ENCODE peak calls at places on chromosomes 2 and 18, in five cellular contexts. One of them, this sample, is unnamed.

GRCh38 chr2:184654945-184655344 is 56.6 kb downstream of the ZNF804A start:
- DNase-seq in GM12878: no peak
- DNase-seq in A549: no peak
- DNase-seq in HepG2: no peak
- DNase-seq in K562: no peak
- DNase-seq in this sample: no peak

GRCh38 chr2:129253461-129253812 is 726.0 kb upstream of the RAB6C start:
- DNase-seq in HepG2: no peak
- DNase-seq in K562: peak
- DNase-seq in GM12878: no peak
- DNase-seq in A549: no peak
- DNase-seq in this sample: peak

GRCh38 chr2:239262484-239263230 is 138.2 kb downstream of the HDAC4 start:
- DNase-seq in GM12878: no peak
- DNase-seq in A549: no peak
- DNase-seq in HepG2: no peak
- DNase-seq in K562: no peak
- DNase-seq in this sample: peak

GRCh38 chr18:12703714-12704113 is 872 bp downstream of the PSMG2 start:
- DNase-seq in GM12878: no peak
- DNase-seq in HepG2: no peak
- DNase-seq in K562: no peak
- DNase-seq in A549: no peak
- DNase-seq in this sample: peak

GRCh38 chr2:33665039-33665438 is 65.9 kb upstream of the FAM98A start:
- DNase-seq in K562: no peak
- DNase-seq in HepG2: no peak
- DNase-seq in A549: no peak
- DNase-seq in GM12878: no peak
- DNase-seq in this sample: no peak

GRCh38 chr2:144350151-144350802 is 169.6 kb downstream of the ZEB2 start:
- DNase-seq in K562: peak
- DNase-seq in A549: no peak
- DNase-seq in GM12878: no peak
- DNase-seq in HepG2: no peak
- DNase-seq in this sample: no peak

GRCh38 chr2:141055526-141055925 is 1075.3 kb downstream of the LRP1B start:
- DNase-seq in HepG2: no peak
- DNase-seq in A549: no peak
- DNase-seq in GM12878: no peak
- DNase-seq in K562: no peak
- DNase-seq in this sample: no peak

GRCh38 chr2:9744256-9745004 is 98.8 kb upstream of the TAF1B start:
- DNase-seq in GM12878: no peak
- DNase-seq in HepG2: no peak
- DNase-seq in K562: no peak
- DNase-seq in A549: no peak
- DNase-seq in this sample: peak

GRCh38 chr2:6977095-6977777 is 60.0 kb downstream of the RNF144A start:
- DNase-seq in K562: no peak
- DNase-seq in HepG2: no peak
- DNase-seq in GM12878: no peak
- DNase-seq in A549: no peak
- DNase-seq in this sample: no peak

GRCh38 chr2:29528891-29529520 is 392.4 kb downstream of the ALK start:
- DNase-seq in HepG2: no peak
- DNase-seq in GM12878: no peak
- DNase-seq in K562: no peak
- DNase-seq in A549: no peak
- DNase-seq in this sample: no peak

DNA sequence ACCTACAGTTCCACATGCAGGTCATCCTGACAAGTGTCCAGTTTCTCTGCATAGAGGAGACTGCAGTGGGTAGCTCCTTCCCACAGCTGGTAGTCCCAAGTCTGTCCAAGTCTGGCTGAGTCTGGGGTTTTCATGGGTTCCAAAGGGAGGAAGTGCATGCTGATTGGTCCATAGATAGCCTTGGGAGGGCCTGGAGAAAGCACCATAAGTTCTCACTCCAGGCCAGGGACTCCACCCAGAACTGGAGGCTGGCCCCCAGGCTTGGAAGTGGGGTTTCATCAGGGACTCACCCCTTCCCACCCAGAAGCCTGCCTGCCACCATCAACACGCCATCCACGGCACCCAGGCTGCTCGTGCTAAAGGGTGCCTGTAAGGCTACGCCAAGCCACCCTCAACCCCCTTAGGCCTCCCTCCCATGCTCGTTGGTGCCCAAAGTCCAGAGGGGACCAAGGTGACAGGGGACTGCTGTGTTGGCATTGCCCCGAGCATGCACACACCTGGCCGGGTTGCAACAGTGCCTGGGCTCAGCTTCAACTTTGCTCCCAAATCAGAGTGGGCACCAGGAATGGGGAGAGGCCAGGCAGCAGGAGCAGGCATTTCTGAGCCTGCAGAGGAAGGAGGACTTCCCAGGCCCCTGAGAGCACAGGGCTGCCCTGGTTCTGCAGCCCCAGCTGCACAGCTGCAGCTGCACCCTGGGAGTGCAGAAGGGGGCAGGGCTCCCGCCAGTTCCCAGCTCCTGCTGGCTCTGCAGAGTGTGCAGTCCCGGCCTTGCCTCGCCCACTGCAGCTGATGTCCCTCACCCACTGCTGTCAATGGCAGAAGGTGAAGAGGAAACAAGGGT is 116.5 kb upstream of the MAP2 start:
- DNase-seq in A549: no peak
- DNase-seq in GM12878: no peak
- DNase-seq in HepG2: no peak
- DNase-seq in K562: no peak
- DNase-seq in this sample: no peak
- H3K4me3 ChIP-seq in A549: no peak
- H3K4me3 ChIP-seq in GM12878: no peak
- H3K4me3 ChIP-seq in HepG2: no peak
- H3K4me3 ChIP-seq in K562: no peak
- H3K4me3 ChIP-seq in this sample: no peak

GRCh38 chr2:237026981-237027711 is 58.5 kb upstream of the COPS8 start:
- DNase-seq in HepG2: peak
- DNase-seq in K562: peak
- DNase-seq in GM12878: no peak
- DNase-seq in A549: peak
- DNase-seq in this sample: peak
- TF ChIP-seq REST in HepG2: no peak
- TF ChIP-seq REST in K562: no peak
- TF ChIP-seq REST in GM12878: no peak
- TF ChIP-seq REST in A549: no peak
- TF ChIP-seq REST in this sample: no peak

GRCh38 chr2:199405241-199405640 is 52.5 kb downstream of the SATB2 start:
- DNase-seq in GM12878: no peak
- DNase-seq in A549: no peak
- DNase-seq in K562: peak
- DNase-seq in HepG2: peak
- DNase-seq in this sample: no peak
- TF ChIP-seq SMC3 in GM12878: no peak
- TF ChIP-seq SMC3 in A549: no peak
- TF ChIP-seq SMC3 in K562: no peak
- TF ChIP-seq SMC3 in HepG2: no peak
- TF ChIP-seq SMC3 in this sample: no peak

GRCh38 chr18:62512532-62512931 is 10.3 kb upstream of the ZCCHC2 start:
- DNase-seq in HepG2: no peak
- DNase-seq in K562: no peak
- DNase-seq in GM12878: no peak
- DNase-seq in A549: no peak
- DNase-seq in this sample: no peak

GRCh38 chr18:62512996-62513395 is 9.8 kb upstream of the ZCCHC2 start:
- DNase-seq in A549: no peak
- DNase-seq in HepG2: no peak
- DNase-seq in K562: no peak
- DNase-seq in GM12878: no peak
- DNase-seq in this sample: no peak

GRCh38 chr18:62510744-62511143 is 12.1 kb upstream of the ZCCHC2 start:
- DNase-seq in K562: no peak
- DNase-seq in A549: no peak
- DNase-seq in GM12878: no peak
- DNase-seq in HepG2: peak
- DNase-seq in this sample: no peak

GRCh38 chr18:62506495-62507143 is 16.2 kb upstream of the ZCCHC2 start:
- DNase-seq in HepG2: no peak
- DNase-seq in A549: no peak
- DNase-seq in K562: no peak
- DNase-seq in GM12878: no peak
- DNase-seq in this sample: no peak

DNA sequence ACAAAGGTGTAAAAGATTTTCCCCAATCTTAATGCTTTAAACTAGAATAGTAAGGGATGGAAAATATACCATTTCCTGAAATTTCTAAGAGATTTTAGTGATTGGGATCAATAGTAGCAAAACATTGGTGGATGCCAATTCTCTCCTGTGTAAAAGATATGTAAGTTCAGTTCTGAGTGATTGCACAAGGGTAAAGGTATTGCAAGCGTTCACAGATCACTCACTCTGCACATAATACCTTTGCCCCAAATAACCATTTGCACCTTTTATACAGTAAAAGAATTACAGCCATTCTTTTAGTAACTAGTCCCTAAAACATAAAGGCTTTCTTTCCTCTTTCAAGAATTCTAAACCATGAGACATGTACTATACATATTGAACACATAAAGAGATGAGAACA is 13.0 kb upstream of the ZCCHC2 start:
- DNase-seq in HepG2: peak
- DNase-seq in GM12878: no peak
- DNase-seq in A549: no peak
- DNase-seq in K562: no peak
- DNase-seq in this sample: no peak
- H3K4me3 ChIP-seq in HepG2: no peak
- H3K4me3 ChIP-seq in GM12878: no peak
- H3K4me3 ChIP-seq in A549: no peak
- H3K4me3 ChIP-seq in K562: no peak
- H3K4me3 ChIP-seq in this sample: no peak

DNA sequence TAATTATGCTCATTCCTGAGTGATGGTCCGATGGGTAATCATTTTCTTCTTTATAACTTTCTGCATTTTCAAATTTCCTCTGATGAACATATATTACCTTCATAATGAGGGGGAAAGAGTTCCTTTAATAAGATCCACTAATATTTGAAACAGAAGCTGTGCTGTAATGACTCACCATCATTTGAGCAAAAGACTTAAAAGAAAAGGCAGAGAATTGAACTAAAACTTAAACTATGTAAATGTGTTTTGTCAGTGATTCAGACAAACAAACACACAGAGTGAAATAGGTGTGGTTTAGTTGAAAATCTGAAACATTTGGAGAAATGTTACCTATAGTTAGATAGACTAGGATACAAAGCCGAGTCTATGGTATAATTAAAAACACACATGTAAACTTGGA is 209.6 kb downstream of the STK39 start:
- DNase-seq in A549: no peak
- DNase-seq in GM12878: no peak
- DNase-seq in K562: no peak
- DNase-seq in HepG2: no peak
- DNase-seq in this sample: no peak
- TF ChIP-seq REST in A549: no peak
- TF ChIP-seq REST in GM12878: no peak
- TF ChIP-seq REST in K562: no peak
- TF ChIP-seq REST in HepG2: no peak
- TF ChIP-seq REST in this sample: no peak

GRCh38 chr18:34977787-34978532 is 63.3 kb upstream of the MAPRE2 start:
- DNase-seq in HepG2: no peak
- DNase-seq in A549: no peak
- DNase-seq in GM12878: no peak
- DNase-seq in K562: peak
- DNase-seq in this sample: peak
- TF ChIP-seq SMC3 in HepG2: no peak
- TF ChIP-seq SMC3 in A549: no peak
- TF ChIP-seq SMC3 in GM12878: no peak
- TF ChIP-seq SMC3 in K562: no peak
- TF ChIP-seq SMC3 in this sample: no peak

DNA sequence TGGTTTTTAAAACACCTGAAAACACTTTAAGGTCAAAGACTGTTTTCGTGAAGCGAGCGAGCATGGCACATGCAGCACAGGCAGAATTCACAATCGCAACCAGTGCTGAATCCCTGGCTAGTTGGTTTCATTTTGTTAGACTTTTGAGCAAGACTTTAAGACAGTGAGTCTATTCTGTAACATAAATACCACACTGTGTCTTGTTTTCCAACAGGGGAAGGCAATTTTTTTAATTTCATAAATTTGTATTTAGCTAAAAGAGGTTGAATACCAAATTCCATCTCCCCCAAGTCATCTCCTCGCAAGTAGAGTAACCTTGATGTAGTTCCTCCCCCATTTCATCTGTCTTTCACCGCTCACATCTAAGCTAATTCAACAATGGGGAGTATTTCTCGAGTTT is 1.4 kb downstream of the CERKL start:
- DNase-seq in HepG2: no peak
- DNase-seq in K562: no peak
- DNase-seq in GM12878: no peak
- DNase-seq in A549: no peak
- DNase-seq in this sample: no peak
- H3K4me3 ChIP-seq in HepG2: no peak
- H3K4me3 ChIP-seq in K562: no peak
- H3K4me3 ChIP-seq in GM12878: no peak
- H3K4me3 ChIP-seq in A549: no peak
- H3K4me3 ChIP-seq in this sample: no peak

DNA sequence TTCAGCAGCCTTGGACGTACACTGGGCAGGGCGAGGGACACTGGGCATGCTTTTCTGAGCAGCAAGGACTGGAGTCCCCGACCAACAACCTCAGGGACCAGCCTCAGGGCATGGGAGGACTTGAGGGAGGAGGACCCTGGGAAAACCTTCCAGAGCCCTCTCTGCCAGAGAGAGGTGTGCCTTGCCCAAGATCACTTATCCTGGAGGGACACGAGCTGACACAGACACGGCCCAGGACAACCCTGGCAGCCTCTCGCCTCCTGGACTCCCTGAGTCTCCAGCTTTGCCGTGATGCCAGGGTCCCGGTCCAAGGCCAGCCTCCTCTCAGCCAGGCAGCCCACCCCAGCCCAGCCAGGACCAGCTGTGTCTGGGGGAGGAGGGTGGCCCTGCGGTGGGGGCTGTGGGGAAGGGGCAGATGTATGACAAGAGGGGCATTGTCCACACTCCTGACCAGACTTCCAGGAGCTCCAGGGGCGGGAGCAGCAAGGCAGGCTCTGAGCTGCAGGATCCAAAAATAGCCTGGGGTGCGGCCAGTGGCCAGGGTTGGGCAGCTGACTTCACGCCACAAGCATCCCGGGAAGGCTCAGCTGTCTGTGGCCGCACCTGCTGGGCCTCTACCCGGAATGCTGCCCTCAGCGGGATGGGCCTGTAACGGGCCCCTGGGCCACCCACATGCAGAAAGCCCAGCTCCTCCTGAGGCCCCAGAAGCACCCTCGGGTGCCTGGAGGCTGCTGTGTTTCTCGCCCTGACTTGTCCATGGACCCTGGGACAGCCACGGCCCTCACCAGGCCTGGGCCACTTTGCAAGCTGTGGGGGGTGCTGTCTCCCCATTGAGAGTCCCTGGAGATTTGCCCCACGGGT is 65.5 kb upstream of the GPC1 start:
- DNase-seq in A549: peak
- DNase-seq in GM12878: no peak
- DNase-seq in K562: no peak
- DNase-seq in HepG2: peak
- DNase-seq in this sample: no peak
- TF ChIP-seq REST in A549: no peak
- TF ChIP-seq REST in GM12878: no peak
- TF ChIP-seq REST in K562: no peak
- TF ChIP-seq REST in HepG2: no peak
- TF ChIP-seq REST in this sample: no peak